ENCODE peak calls at places on chromosomes 1 and 21, in ten cellular contexts. D is body of pancreas, Z is gastrocnemius medialis, P is HepG2, K is HCT116, A is transverse colon, T is A549, L is tibial nerve, I is adrenal gland, Y is vagina. S is an unnamed sample. For H3K4me1, the result is how much of the 10 kb centered on the place peaks cover.

GRCh38 chr1:11654571-11655262 is at the start of gene FBXO44:
- DNase-seq in I (peak), Y (no peak), A (peak), P (peak), Z (peak), T (no peak), K (no peak), D (peak), L (no peak), S (peak)

GRCh38 chr1:27538793-27539192 is 48.8 kb upstream of the WASF2 start:
- DNase-seq in A (no peak), I (no peak), K (no peak), Z (peak), T (peak), Y (no peak), D (no peak), P (no peak), L (no peak), S (no peak)

GRCh38 chr1:167916766-167917511 is 3.0 kb upstream of the ADCY10 start:
- DNase-seq in K (no peak), D (no peak), Z (no peak), A (no peak), T (no peak), P (peak), Y (no peak), I (no peak), L (no peak), S (no peak)

GRCh38 chr1:173330149-173330951 is 123.2 kb upstream of the TNFSF4 start:
- DNase-seq in T (peak), A (no peak), P (no peak), K (no peak), Y (no peak), Z (no peak), I (no peak), L (no peak), D (no peak), S (no peak)

GRCh38 chr1:10899490-10900264 is 103.2 kb upstream of the CASZ1 start:
- DNase-seq in Y (no peak), Z (no peak), K (no peak), T (no peak), L (no peak), P (no peak), A (no peak), I (no peak), D (no peak), S (no peak)

GRCh38 chr1:114803001-114803400 is 22.5 kb upstream of the SIKE1 start:
- DNase-seq in T (no peak), L (no peak), Z (no peak), P (no peak), Y (no peak), D (no peak), A (no peak), I (no peak), K (no peak), S (no peak)

GRCh38 chr21:40846057-40846456 is 901 bp downstream of the DSCAM start:
- DNase-seq in T (no peak), Y (no peak), P (no peak), A (no peak), L (no peak), D (no peak), I (no peak), Z (no peak), K (no peak), S (no peak)

GRCh38 chr21:34364921-34365320 is 1.1 kb downstream of the KCNE2 start:
- DNase-seq in I (no peak), Y (no peak), P (no peak), K (no peak), T (no peak), A (no peak), Z (no peak), D (no peak), L (no peak), S (no peak)

GRCh38 chr21:45085700-45086099 is 11.3 kb downstream of the ADARB1 start:
- DNase-seq in A (no peak), L (no peak), P (no peak), K (no peak), T (no peak), I (no peak), Y (no peak), Z (no peak), D (no peak), S (no peak)

GRCh38 chr1:173332026-173332425 is 124.9 kb upstream of the TNFSF4 start:
- DNase-seq in D (no peak), Z (no peak), Y (no peak), A (no peak), P (no peak), K (no peak), I (peak), L (no peak), T (no peak), S (peak)

GRCh38 chr1:35120458-35121133 is 41.4 kb downstream of the ZMYM1 start:
- DNase-seq in P (peak), K (no peak), D (no peak), A (peak), T (no peak), Y (no peak), Z (no peak), L (no peak), I (peak), S (no peak)

GRCh38 chr21:41523175-41523574 is 15.2 kb upstream of the TMPRSS2 start:
- DNase-seq in Y (no peak), L (no peak), T (no peak), A (no peak), P (no peak), D (no peak), Z (no peak), I (no peak), K (no peak), S (no peak)

GRCh38 chr1:46487818-46488218 is 1.8 kb upstream of the DMBX1 start:
- DNase-seq in P (no peak), D (no peak), Z (no peak), Y (no peak), L (no peak), A (no peak), K (no peak), I (no peak), T (peak), S (no peak)

GRCh38 chr1:234582626-234583354 is 27.2 kb downstream of the IRF2BP2 start:
- DNase-seq in Z (peak), A (no peak), D (no peak), K (no peak), T (no peak), Y (peak), L (no peak), P (no peak), I (no peak), S (no peak)

GRCh38 chr1:224769987-224770693 is 154.0 kb downstream of the CNIH3 start:
- DNase-seq in L (no peak), Z (no peak), A (no peak), K (no peak), Y (peak), D (no peak), I (no peak), P (peak), T (no peak), S (no peak)

GRCh38 chr1:98468111-98468717 is 193.3 kb upstream of the SNX7 start:
- DNase-seq in D (no peak), T (peak), Y (no peak), Z (no peak), P (peak), A (no peak), K (peak), L (peak), I (no peak), S (no peak)

GRCh38 chr1:93613895-93614294 is 67.7 kb downstream of the BCAR3 start:
- DNase-seq in D (peak), K (no peak), Z (peak), P (no peak), I (peak), L (peak), T (no peak), Y (no peak), A (no peak), S (peak)

GRCh38 chr1:101697057-101697456 is 299.7 kb downstream of the OLFM3 start:
- DNase-seq in K (no peak), D (no peak), Y (no peak), Z (no peak), T (no peak), I (no peak), L (no peak), A (no peak), P (no peak), S (no peak)

GRCh38 chr21:34802180-34802899 is 133.5 kb downstream of the CLIC6 start:
- DNase-seq in I (no peak), Y (no peak), A (no peak), D (no peak), L (no peak), Z (no peak), P (no peak), K (no peak), T (no peak), S (no peak)

GRCh38 chr21:41369105-41369914 is 7.5 kb downstream of the MX2 start:
- DNase-seq in T (no peak), L (peak), K (no peak), Z (no peak), I (no peak), Y (no peak), P (peak), D (peak), A (no peak), S (peak)

GRCh38 chr1:117210831-117211261 is at the start of gene VTCN1:
- DNase-seq in A (peak), P (no peak), T (peak), Y (no peak), Z (no peak), I (no peak), L (no peak), D (peak), K (peak), S (no peak)

GRCh38 chr1:248792342-248792741 is 33.4 kb downstream of the SH3BP5L start:
- DNase-seq in Z (no peak), P (no peak), T (no peak), Y (no peak), K (no peak), I (no peak), L (no peak), D (no peak), A (no peak), S (no peak)

GRCh38 chr1:119712342-119713038 is 756 bp downstream of the PHGDH start:
- DNase-seq in L (peak), D (peak), Z (peak), K (peak), Y (peak), P (peak), T (peak), I (peak), A (peak), S (peak)

GRCh38 chr1:205714190-205714905 is 34.0 kb upstream of the SLC45A3 start:
- DNase-seq in Y (no peak), A (no peak), K (no peak), P (peak), Z (no peak), I (no peak), L (no peak), T (no peak), D (no peak), S (no peak)

GRCh38 chr1:78437393-78437792 is 53.4 kb upstream of the PTGFR start:
- DNase-seq in P (no peak), L (no peak), T (no peak), A (no peak), K (no peak), Y (no peak), D (no peak), I (no peak), Z (no peak), S (no peak)

GRCh38 chr21:26167593-26167992 is 3.0 kb downstream of the APP start:
- DNase-seq in A (no peak), P (no peak), Y (no peak), D (no peak), T (no peak), Z (no peak), I (no peak), K (no peak), L (no peak), S (no peak)

GRCh38 chr1:31218705-31219104 is 21.0 kb downstream of the NKAIN1 start:
- DNase-seq in T (no peak), A (no peak), D (no peak), L (no peak), Z (no peak), I (no peak), K (no peak), Y (no peak), P (no peak), S (no peak)

GRCh38 chr1:68043443-68044090 is 6.9 kb downstream of the DIRAS3 start:
- DNase-seq in T (no peak), Z (no peak), K (no peak), P (no peak), L (no peak), I (no peak), Y (no peak), A (no peak), D (no peak), S (no peak)

GRCh38 chr1:29842130-29842529 is 605.8 kb downstream of the PTPRU start:
- DNase-seq in K (no peak), D (no peak), P (no peak), T (no peak), A (no peak), Z (no peak), Y (no peak), I (no peak), L (no peak), S (no peak)

GRCh38 chr1:91804546-91805023 is 81.4 kb downstream of the TGFBR3 start:
- DNase-seq in Z (no peak), P (no peak), L (no peak), I (no peak), T (no peak), D (no peak), Y (no peak), A (no peak), K (peak), S (no peak)

GRCh38 chr1:15148975-15149374 is 4.6 kb upstream of the TMEM51 start:
- DNase-seq in K (no peak), Y (no peak), D (no peak), P (no peak), T (no peak), I (no peak), L (no peak), A (no peak), Z (no peak), S (no peak)

GRCh38 chr1:42165511-42166210 is 1.1 kb upstream of the GUCA2A start:
- DNase-seq in T (peak), L (no peak), P (peak), I (peak), Z (no peak), K (peak), D (peak), A (peak), Y (no peak), S (no peak)

GRCh38 chr1:207454046-207454964 is at the start of gene CR2:
- DNase-seq in L (peak), Z (peak), P (peak), A (peak), D (peak), T (peak), Y (no peak), I (peak), K (peak), S (peak)

GRCh38 chr1:96370752-96371151 is 350.8 kb upstream of the PTBP2 start:
- DNase-seq in D (no peak), K (peak), Y (no peak), P (no peak), A (no peak), L (no peak), Z (no peak), T (no peak), I (no peak), S (no peak)

GRCh38 chr21:38266732-38267131 is 9.9 kb downstream of the KCNJ15 start:
- DNase-seq in Y (no peak), D (no peak), Z (no peak), L (no peak), K (no peak), P (no peak), I (no peak), T (no peak), A (no peak), S (no peak)

GRCh38 chr21:14880922-14881321 is 183.9 kb downstream of the NRIP1 start:
- DNase-seq in K (no peak), I (no peak), Z (no peak), Y (no peak), P (no peak), D (no peak), T (no peak), L (no peak), A (no peak), S (no peak)

GRCh38 chr1:209896346-209896745 is 41.7 kb upstream of the SYT14 start:
- DNase-seq in K (no peak), Y (peak), D (no peak), A (no peak), I (no peak), L (no peak), T (no peak), Z (no peak), P (no peak), S (no peak)

GRCh38 chr1:100582943-100583342 is 45.0 kb downstream of the GPR88 start:
- DNase-seq in A (no peak), Z (no peak), T (no peak), D (no peak), P (peak), K (no peak), L (no peak), Y (no peak), I (no peak), S (no peak)

DNA sequence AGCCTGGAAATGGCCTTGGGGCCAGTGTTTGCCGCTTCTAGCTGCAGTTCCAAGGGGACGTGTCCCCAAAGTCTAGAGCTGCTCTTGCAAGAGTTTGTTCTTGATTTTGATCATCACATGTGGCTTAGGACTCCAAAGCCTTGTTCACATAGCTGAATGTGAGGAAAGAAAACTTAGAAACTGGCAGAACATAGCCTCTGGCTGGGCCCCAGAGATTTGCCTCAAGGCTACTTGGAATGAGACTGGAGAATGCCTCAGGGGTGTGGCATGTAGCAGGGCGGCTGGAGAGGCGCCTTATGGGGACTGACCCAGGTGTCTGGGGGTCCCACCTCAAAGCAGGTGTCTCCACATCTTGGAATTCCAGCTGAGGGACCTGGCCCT is 2.3 kb downstream of the PDXK start:
- DNase-seq in Z (no peak), I (no peak), L (no peak), D (peak), P (no peak), T (no peak), A (no peak), Y (no peak), K (no peak), S (no peak)
- H3K4me1 ChIP-seq in Z (under half), I (under half), L (under half), D (half or more), P (under half), T (half or more), A (under half), Y (half or more), K (half or more), S (under half)

DNA sequence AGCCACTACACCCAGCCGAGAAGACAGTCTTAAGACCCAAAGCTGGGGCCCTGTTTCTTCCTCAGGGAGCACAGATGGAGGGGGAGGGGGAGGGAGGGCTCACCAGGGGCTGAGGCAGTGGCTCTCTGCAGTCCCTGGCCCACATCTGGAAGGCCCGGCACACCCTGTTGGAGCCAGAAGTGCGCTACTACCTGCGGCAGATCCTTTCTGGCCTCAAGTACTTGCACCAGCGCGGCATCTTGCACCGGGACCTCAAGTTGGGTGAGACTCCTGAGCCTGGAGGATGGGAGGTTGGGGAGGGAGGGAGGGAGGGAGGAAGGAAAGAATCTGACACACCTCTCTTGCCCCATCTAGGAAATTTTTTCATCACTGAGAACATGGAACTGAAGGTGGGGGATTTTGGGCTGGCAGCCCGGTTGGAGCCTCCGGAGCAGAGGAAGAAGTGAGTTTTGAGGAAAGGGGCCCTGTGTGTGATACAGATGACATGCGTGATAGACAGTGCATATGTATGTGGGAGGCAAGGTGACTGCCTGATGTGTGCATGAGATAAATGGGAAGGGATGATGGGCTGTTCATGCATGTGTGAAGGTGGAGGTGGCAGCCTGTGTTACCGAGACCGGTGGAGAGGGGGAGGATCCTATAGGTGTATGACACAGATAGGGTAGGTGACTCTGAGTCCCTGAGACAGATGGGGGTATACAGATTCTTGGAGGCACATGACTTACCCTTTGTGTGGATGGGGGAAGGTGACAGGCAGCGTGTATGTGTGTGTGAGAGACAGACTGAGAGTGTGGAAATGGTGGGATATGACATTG is 1.5 kb downstream of the PLK3 start:
- DNase-seq in T (no peak), Z (no peak), A (peak), I (peak), D (no peak), L (no peak), Y (no peak), K (no peak), P (no peak), S (peak)
- TF ChIP-seq POLR2A in T (no peak), Z (no peak), A (no peak), I (no peak), D (no peak), L (no peak), Y (no peak), K (no peak), P (no peak), S (no peak)

GRCh38 chr1:220788146-220788545 is 1.4 kb downstream of the MTARC1 start:
- DNase-seq in Z (no peak), T (no peak), P (peak), D (no peak), A (no peak), K (no peak), Y (no peak), I (no peak), L (no peak), S (no peak)
- H3K4me3 ChIP-seq in Z (no peak), T (no peak), P (peak), D (no peak), A (no peak), K (peak), Y (no peak), I (no peak), L (peak), S (no peak)

GRCh38 chr1:56566040-56566774 is 13.2 kb downstream of the PLPP3 start:
- DNase-seq in L (no peak), I (no peak), Z (no peak), K (no peak), P (peak), Y (no peak), A (no peak), T (no peak), D (no peak), S (no peak)

GRCh38 chr1:56563568-56563967 is 15.8 kb downstream of the PLPP3 start:
- DNase-seq in D (no peak), L (no peak), I (no peak), T (no peak), Y (no peak), K (no peak), Z (no peak), P (peak), A (no peak), S (no peak)

GRCh38 chr1:56561227-56562019 is 17.9 kb downstream of the PLPP3 start:
- DNase-seq in I (no peak), P (no peak), L (no peak), Z (no peak), A (no peak), K (no peak), D (no peak), T (no peak), Y (no peak), S (no peak)

GRCh38 chr1:56564615-56565014 is 14.7 kb downstream of the PLPP3 start:
- DNase-seq in P (no peak), A (no peak), T (no peak), I (no peak), D (no peak), Y (no peak), Z (no peak), L (no peak), K (no peak), S (no peak)

GRCh38 chr1:56563045-56563444 is 16.3 kb downstream of the PLPP3 start:
- DNase-seq in I (no peak), P (no peak), L (no peak), T (no peak), A (no peak), D (no peak), Y (no peak), K (no peak), Z (no peak), S (no peak)
- H3K4me1 ChIP-seq in I (under half), P (half or more), L (under half), T (under half), A (under half), D (half or more), Y (half or more), K (under half), Z (half or more), S (under half)

GRCh38 chr21:35859677-35860076 is 200.6 kb downstream of the SETD4 start:
- DNase-seq in P (no peak), K (no peak), I (no peak), Z (no peak), Y (no peak), A (no peak), T (no peak), L (no peak), D (no peak), S (no peak)
- TF ChIP-seq POLR2A in P (no peak), K (no peak), I (no peak), Z (no peak), Y (no peak), A (no peak), T (no peak), L (no peak), D (no peak), S (no peak)